ENCODE peak calls at places on chromosome 16, in ten cellular contexts. X is heart left ventricle; K is endothelial cell; Q is right atrium auricular region; V is GM12865; R is adrenal gland; P is prostate gland; U is Peyer's patch; N is CD4-positive, alpha-beta T cell; M is endodermal cell. A is an unnamed sample.

GRCh38 chr16:56777533-56777932 is 47.6 kb downstream of the NUP93 start:
- DNase-seq in X (no peak), K (no peak), Q (no peak), V (no peak), R (no peak), P (no peak), U (no peak), N (no peak), M (no peak), A (no peak)

GRCh38 chr16:11989238-11990160 is 13.0 kb downstream of the SNX29 start:
- DNase-seq in X (peak; percentile 41), K (no peak), Q (no peak), V (no peak), R (no peak), P (no peak), U (no peak), N (no peak), M (no peak), A (no peak)

GRCh38 chr16:58018803-58019202 is 6.8 kb upstream of the MMP15 start:
- DNase-seq in X (no peak), K (no peak), Q (no peak), V (no peak), R (no peak), P (no peak), U (no peak), N (no peak), M (peak; percentile 90), A (no peak)

GRCh38 chr16:31487720-31488629 is 5.1 kb downstream of the SLC5A2 start:
- DNase-seq in X (no peak), K (no peak), Q (no peak), V (peak; percentile 51), R (no peak), P (peak; percentile 39), U (peak; percentile 86), N (peak; percentile 77), M (peak; percentile 89), A (peak; percentile 90)

GRCh38 chr16:68737046-68737729 is at the start of gene CDH1:
- DNase-seq in X (no peak), K (peak; percentile 31), Q (no peak), V (peak; percentile 52), R (no peak), P (peak; percentile 97), U (peak; percentile 93), N (no peak), M (peak; percentile 98), A (peak; percentile 70)

GRCh38 chr16:52114414-52114813 is 432.5 kb downstream of the TOX3 start:
- DNase-seq in X (no peak), K (no peak), Q (no peak), V (no peak), R (no peak), P (no peak), U (no peak), N (no peak), M (no peak), A (no peak)

GRCh38 chr16:80803341-80804060 is 897 bp downstream of the CDYL2 start:
- DNase-seq in X (peak; percentile 14), K (peak; percentile 61), Q (no peak), V (peak; percentile 54), R (peak; percentile 49), P (peak; percentile 32), U (peak; percentile 68), N (peak; percentile 33), M (peak; percentile 81), A (peak; percentile 75)

GRCh38 chr16:3175157-3176153 is 12.5 kb upstream of the OR1F1 start:
- DNase-seq in X (no peak), K (no peak), Q (no peak), V (peak; percentile 75), R (no peak), P (no peak), U (no peak), N (no peak), M (peak; percentile 94), A (peak; percentile 48)

GRCh38 chr16:66070140-66070887 is 296.2 kb upstream of the CDH5 start:
- DNase-seq in X (peak; percentile 59), K (no peak), Q (no peak), V (no peak), R (no peak), P (peak; percentile 85), U (peak; percentile 50), N (no peak), M (no peak), A (no peak)

GRCh38 chr16:4426021-4426684 is 485 bp downstream of the DNAJA3 start:
- DNase-seq in X (no peak), K (no peak), Q (no peak), V (no peak), R (no peak), P (no peak), U (no peak), N (peak; percentile 75), M (no peak), A (peak; percentile 26)

GRCh38 chr16:56388209-56388608 is 37.1 kb downstream of the AMFR start:
- DNase-seq in X (no peak), K (no peak), Q (no peak), V (no peak), R (no peak), P (no peak), U (no peak), N (no peak), M (no peak), A (no peak)

GRCh38 chr16:80936410-80936809 is 70.3 kb downstream of the CMC2 start:
- DNase-seq in X (no peak), K (no peak), Q (no peak), V (no peak), R (no peak), P (no peak), U (no peak), N (no peak), M (no peak), A (no peak)

GRCh38 chr16:88478115-88478514 is 25.0 kb downstream of the ZFPM1 start:
- DNase-seq in X (no peak), K (no peak), Q (no peak), V (no peak), R (no peak), P (no peak), U (peak; percentile 71), N (peak; percentile 58), M (no peak), A (no peak)

DNA sequence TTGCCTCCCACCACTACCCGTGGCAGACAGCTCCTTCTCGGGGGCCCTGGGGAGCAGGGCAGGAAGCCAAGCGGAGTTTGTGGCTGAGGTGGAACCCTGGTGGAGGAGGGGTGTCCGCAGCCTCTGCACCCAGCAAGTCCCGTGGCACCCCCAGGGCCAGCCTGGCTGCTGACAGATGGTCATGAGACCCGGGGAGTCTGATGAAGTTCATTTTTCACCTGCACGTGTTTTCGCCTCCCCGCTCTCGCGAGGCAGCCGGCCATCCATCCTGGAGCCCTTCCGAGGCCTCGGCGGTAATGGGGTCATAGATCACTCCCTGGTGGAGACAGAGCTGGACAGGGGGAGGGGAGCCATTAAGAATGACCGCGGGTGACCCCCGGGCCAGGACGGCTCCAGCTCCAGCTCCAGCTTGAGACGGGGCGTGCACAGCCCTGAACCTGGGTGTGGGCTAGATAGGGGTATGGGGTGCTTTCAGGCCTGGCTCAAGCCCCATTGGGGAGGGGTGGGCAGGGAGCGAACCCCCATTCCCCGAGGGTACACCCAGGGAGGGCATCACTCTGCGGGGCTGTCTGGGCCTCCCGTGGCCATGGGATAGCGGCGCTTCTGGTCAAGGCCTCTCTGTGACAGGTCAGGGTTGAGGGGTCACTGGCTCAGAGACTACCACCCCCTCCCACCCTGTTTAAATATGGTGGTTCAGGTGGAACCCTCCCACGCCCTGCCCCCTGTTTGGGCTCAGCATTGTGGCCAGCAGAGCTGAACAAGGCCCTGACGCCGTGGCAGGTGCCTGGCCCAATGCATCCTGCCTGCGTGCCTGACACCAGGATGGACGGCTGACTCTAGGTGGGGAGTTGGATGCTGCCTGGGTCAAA is 227.4 kb upstream of the GSE1 start:
- DNase-seq in X (no peak), K (no peak), Q (no peak), V (no peak), R (no peak), P (no peak), U (no peak), N (no peak), M (no peak), A (no peak)
- TF ChIP-seq CTCF in X (no peak), K (no peak), Q (no peak), V (no peak), R (no peak), P (no peak), U (no peak), N (no peak), M (no peak), A (no peak)

DNA sequence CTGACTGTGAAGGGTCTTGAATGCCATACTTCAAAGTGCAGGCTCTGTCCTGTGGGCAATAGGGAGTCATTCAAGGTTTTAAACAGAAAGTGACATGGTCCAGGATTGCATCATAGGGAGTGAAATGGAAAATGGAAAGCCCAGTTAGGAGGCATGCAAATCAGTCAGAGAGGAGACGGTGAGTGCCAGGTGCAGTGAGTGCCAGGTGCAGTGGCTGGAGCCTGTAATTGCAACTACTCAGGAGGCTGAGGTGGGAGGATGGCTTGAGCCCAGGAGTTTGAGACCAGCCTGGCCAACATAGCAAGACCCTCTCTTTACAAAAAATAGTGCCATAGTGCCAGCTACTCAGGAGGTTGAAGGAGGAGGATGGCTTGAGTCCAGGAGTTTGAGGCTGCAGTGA is 35.2 kb upstream of the SIAH1 start:
- DNase-seq in X (no peak), K (no peak), Q (no peak), V (peak; percentile 18), R (no peak), P (no peak), U (no peak), N (no peak), M (no peak), A (no peak)
- TF ChIP-seq CTCF in X (no peak), K (no peak), Q (no peak), V (no peak), R (no peak), P (no peak), U (no peak), N (no peak), M (peak; percentile 11), A (no peak)

DNA sequence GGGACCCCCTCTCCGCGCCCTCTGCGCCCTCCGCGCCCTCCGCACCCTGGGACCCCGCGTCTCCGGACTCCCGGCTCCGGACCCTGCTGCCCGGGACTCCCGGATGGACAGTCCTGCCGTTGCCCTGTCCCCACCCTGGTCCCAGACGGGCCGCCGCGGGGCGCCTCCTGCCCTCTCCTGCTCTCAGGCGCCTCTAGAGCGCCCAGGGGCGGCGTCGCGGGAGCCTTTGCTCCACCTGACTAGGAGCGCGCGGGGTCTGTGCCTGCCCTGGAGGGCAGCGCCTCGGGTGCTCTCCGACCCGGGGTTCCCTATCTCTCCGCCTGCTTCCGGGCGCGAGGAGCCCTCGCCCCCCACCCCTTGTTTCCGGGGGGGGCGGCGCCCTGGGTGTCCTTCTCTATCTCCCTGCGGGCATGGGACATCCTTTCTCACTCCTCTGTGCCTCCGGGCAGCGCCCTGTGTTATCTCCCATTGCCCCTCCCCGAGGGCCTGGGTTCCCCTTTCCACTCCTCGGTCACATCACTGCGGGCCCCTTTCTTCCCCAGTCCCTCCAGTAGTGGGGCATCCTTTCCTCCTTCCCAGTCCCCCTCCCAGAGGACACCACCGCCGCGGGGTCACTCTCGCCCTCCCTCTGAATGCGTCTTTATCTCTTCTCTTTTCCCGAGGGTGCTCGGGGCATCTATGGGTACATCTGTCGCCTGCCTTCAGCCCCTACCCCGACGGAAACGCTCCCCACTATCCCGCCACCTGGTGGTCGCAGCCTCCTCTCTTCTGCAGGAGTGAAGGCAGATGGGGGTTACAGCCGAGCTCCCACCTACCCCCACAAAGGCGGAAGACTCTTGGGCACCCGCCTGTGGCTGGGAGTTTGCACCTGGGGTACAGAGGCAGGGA is 865 bp downstream of the PRKCB start:
- DNase-seq in X (no peak), K (peak; percentile 22), Q (no peak), V (peak; percentile 65), R (no peak), P (no peak), U (peak; percentile 85), N (peak; percentile 42), M (peak; percentile 82), A (peak; percentile 71)
- TF ChIP-seq CTCF in X (no peak), K (no peak), Q (no peak), V (peak; percentile 61), R (no peak), P (no peak), U (no peak), N (peak; percentile 42), M (peak; percentile 67), A (peak; percentile 64)

GRCh38 chr16:59030923-59031485 is 296.9 kb upstream of the GOT2 start:
- DNase-seq in X (no peak), K (no peak), Q (no peak), V (no peak), R (no peak), P (no peak), U (no peak), N (no peak), M (no peak), A (no peak)
- TF ChIP-seq CTCF in X (no peak), K (no peak), Q (no peak), V (no peak), R (no peak), P (no peak), U (no peak), N (no peak), M (no peak), A (no peak)